ENCODE peak calls at places on chromosome 20, in ten cellular contexts. Z is CD14-positive monocyte; K is neural crest cell; U is hippocampal formation; F is NCI-H774; G is astrocyte of the hippocampus; P is EH; B is stimulated activated CD4-positive, alpha-beta T cell treated with anti-CD3 and anti-CD28 coated beads, Interleukin-2, amount 100 ng/mL, for 48 hours; Q is LNCaP clone FGC; L is LoVo. S is an unnamed sample.

GRCh38 chr20:50932016-50932338 is 740 bp upstream of the ADNP start:
- DNase-seq in Z (no peak), K (no peak), U (no peak), F (no peak), G (no peak), P (no peak), B (no peak), Q (no peak), L (peak), S (no peak)

GRCh38 chr20:17698419-17698818 is 1.3 kb upstream of the BANF2 start:
- DNase-seq in Z (no peak), K (no peak), U (no peak), F (no peak), G (no peak), P (no peak), B (no peak), Q (no peak), L (no peak), S (no peak)

GRCh38 chr20:13755809-13756208 is 28.9 kb downstream of the ESF1 start:
- DNase-seq in Z (no peak), K (no peak), U (no peak), F (no peak), G (no peak), P (no peak), B (no peak), Q (no peak), L (no peak), S (no peak)

GRCh38 chr20:16904751-16905150 is 156.6 kb downstream of the OTOR start:
- DNase-seq in Z (no peak), K (no peak), U (no peak), F (no peak), G (no peak), P (no peak), B (no peak), Q (no peak), L (no peak), S (no peak)

GRCh38 chr20:48603116-48603818 is 224.5 kb downstream of the PREX1 start:
- DNase-seq in Z (no peak), K (no peak), U (no peak), F (no peak), G (no peak), P (no peak), B (no peak), Q (no peak), L (no peak), S (no peak)

GRCh38 chr20:58078741-58079522 is 149.5 kb downstream of the ANKRD60 start:
- DNase-seq in Z (no peak), K (no peak), U (no peak), F (no peak), G (peak), P (peak), B (no peak), Q (no peak), L (no peak), S (no peak)

GRCh38 chr20:47684306-47685080 is 100.8 kb downstream of the SULF2 start:
- DNase-seq in Z (no peak), K (no peak), U (no peak), F (no peak), G (no peak), P (no peak), B (no peak), Q (no peak), L (no peak), S (no peak)

GRCh38 chr20:3307695-3308094 is 68.7 kb upstream of the SLC4A11 start:
- DNase-seq in Z (no peak), K (no peak), U (no peak), F (no peak), G (no peak), P (peak), B (no peak), Q (peak), L (no peak), S (no peak)